ENCODE peak calls at places on chromosomes 6 and 20, in five cellular contexts. B, H, P, G and Y are unnamed samples.
A peak's percentile ranks its signal among the peaks of the same experiment; 100 is the strongest.

GRCh38 chr20:5935384-5935783 is 14.9 kb downstream of the TRMT6 start:
- DNase-seq in B (no peak), H (no peak), P (no peak), G (no peak), Y (no peak)

GRCh38 chr6:344816-345340 is 46.7 kb upstream of the IRF4 start:
- DNase-seq in B (no peak), H (no peak), P (no peak), G (no peak), Y (no peak)

GRCh38 chr20:62824476-62825287 is 7.8 kb downstream of the COL9A3 start:
- DNase-seq in B (peak; percentile 78), H (peak; percentile 46), P (peak; percentile 90), G (peak; percentile 45), Y (no peak)

GRCh38 chr20:15446373-15446772 is 1109.0 kb upstream of the FLRT3 start:
- DNase-seq in B (peak; percentile 47), H (no peak), P (no peak), G (peak; percentile 47), Y (no peak)

GRCh38 chr6:83042671-83043070 is 23.0 kb downstream of the UBE3D start:
- DNase-seq in B (no peak), H (no peak), P (no peak), G (no peak), Y (no peak)

GRCh38 chr6:78835817-78836216 is 31.5 kb upstream of the IRAK1BP1 start:
- DNase-seq in B (no peak), H (no peak), P (no peak), G (peak; percentile 45), Y (no peak)

GRCh38 chr20:4046311-4046924 is 31.1 kb upstream of the RNF24 start:
- DNase-seq in B (no peak), H (no peak), P (no peak), G (no peak), Y (no peak)

GRCh38 chr20:31704225-31705119 is 18.2 kb downstream of the BCL2L1 start:
- DNase-seq in B (peak; percentile 92), H (no peak), P (no peak), G (peak; percentile 98), Y (no peak)

GRCh38 chr20:45444050-45444449 is 25.5 kb upstream of the WFDC2 start:
- DNase-seq in B (no peak), H (no peak), P (no peak), G (no peak), Y (peak; percentile 50)

GRCh38 chr20:50870572-50871161 is 60.6 kb downstream of the ADNP start:
- DNase-seq in B (peak; percentile 77), H (peak; percentile 40), P (no peak), G (no peak), Y (no peak)

GRCh38 chr6:31580807-31581437 is 1.3 kb downstream of the LTB start:
- DNase-seq in B (peak; percentile 92), H (peak; percentile 91), P (peak; percentile 88), G (peak; percentile 73), Y (peak; percentile 92)

GRCh38 chr20:22824077-22824476 is 211.0 kb upstream of the SSTR4 start:
- DNase-seq in B (no peak), H (no peak), P (no peak), G (peak; percentile 39), Y (no peak)

GRCh38 chr20:56348306-56348695 is 10.5 kb upstream of the FAM210B start:
- DNase-seq in B (peak; percentile 41), H (no peak), P (no peak), G (no peak), Y (no peak)

DNA sequence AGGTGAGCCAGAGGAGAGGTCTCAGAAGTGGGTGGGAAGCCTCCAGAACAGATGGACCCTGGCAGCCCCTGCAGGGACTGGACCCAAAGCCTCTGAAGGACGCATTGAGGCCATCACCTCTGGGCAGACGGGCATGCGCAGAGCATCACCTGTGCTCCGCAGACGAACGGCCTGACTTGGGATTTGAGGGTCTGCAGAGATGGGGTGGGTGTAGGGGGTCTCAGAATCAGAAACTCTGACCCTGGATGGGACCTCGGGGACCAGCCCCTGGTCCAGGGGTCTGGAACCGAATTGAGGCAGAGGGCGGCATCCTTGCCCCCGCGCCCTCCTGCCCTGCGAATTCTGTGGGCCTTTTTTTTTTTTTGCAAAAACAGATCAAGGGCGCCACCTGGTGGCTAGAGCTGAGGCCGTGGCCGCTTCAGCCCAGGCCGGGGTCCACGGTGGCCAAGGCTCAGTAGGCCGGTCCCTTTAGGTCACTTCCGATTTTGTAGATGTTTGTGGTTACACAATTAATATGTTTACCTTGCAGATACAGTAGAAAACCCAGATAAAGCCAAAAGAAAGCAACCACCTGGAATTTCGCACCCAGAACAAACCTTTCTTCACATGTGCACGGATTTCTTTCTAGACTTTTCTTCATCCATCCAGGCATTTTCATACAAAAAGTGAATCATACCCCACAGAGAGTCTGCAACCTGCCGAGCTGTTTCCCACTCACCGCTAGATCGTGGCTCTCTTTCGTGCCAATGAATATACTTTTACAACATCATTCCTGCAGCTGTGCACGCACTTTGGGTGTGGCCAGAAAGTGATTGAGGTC is 25.9 kb downstream of the ZBP1 start:
- DNase-seq in B (peak; percentile 69), H (peak; percentile 76), P (peak; percentile 84), G (peak; percentile 30), Y (peak; percentile 67)
- TF ChIP-seq CTCF in B (peak; percentile 83), H (peak; percentile 95), P (peak; percentile 99), G (peak; percentile 74), Y (peak; percentile 88)

GRCh38 chr6:41065550-41066026 is 6.6 kb downstream of the OARD1 start:
- DNase-seq in B (no peak), H (no peak), P (no peak), G (no peak), Y (no peak)

GRCh38 chr6:41063884-41064285 is 8.3 kb downstream of the OARD1 start:
- DNase-seq in B (no peak), H (no peak), P (no peak), G (no peak), Y (no peak)

GRCh38 chr6:41071501-41071922 is 644 bp downstream of the OARD1 start:
- DNase-seq in B (no peak), H (no peak), P (no peak), G (no peak), Y (no peak)

GRCh38 chr6:41064841-41065240 is 7.3 kb downstream of the OARD1 start:
- DNase-seq in B (peak; percentile 59), H (no peak), P (no peak), G (no peak), Y (no peak)

DNA sequence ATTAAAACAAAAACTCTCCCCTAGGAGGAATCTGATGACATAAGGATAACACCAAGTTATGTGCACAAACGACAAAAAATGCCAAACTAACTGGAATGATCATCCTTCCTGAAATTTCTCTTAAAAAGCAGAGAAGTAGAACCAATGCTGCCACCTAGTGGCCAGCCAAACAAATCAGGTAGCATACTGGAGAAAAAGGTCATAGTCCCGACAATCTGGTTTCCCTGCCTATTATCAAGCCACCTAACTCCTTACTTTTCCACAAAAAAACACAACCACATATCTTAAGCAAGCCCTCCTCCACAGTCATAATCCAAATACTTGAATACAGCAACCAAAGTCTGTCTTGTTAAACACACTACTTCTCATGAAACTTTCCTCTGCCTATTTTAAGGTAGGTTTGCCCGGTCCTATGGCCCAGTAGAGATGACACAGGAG is 5.3 kb downstream of the OARD1 start:
- DNase-seq in B (peak; percentile 90), H (peak; percentile 64), P (peak; percentile 30), G (peak; percentile 86), Y (peak; percentile 77)
- TF ChIP-seq CTCF in B (peak; percentile 87), H (peak; percentile 95), P (peak; percentile 94), G (peak; percentile 83), Y (peak; percentile 94)

GRCh38 chr6:154367839-154368695 is 11.5 kb upstream of the IPCEF1 start:
- DNase-seq in B (no peak), H (no peak), P (no peak), G (peak; percentile 100), Y (no peak)

GRCh38 chr6:154373971-154374370 is 17.4 kb upstream of the IPCEF1 start:
- DNase-seq in B (no peak), H (no peak), P (no peak), G (no peak), Y (no peak)

GRCh38 chr6:154371337-154371736 is 14.7 kb upstream of the IPCEF1 start:
- DNase-seq in B (no peak), H (no peak), P (no peak), G (no peak), Y (no peak)

GRCh38 chr6:154367333-154367732 is 10.7 kb upstream of the IPCEF1 start:
- DNase-seq in B (no peak), H (no peak), P (no peak), G (no peak), Y (no peak)

GRCh38 chr6:154370545-154370944 is 13.9 kb upstream of the IPCEF1 start:
- DNase-seq in B (peak; percentile 36), H (no peak), P (no peak), G (peak; percentile 39), Y (peak; percentile 36)
- TF ChIP-seq CTCF in B (peak; percentile 53), H (peak; percentile 54), P (no peak), G (peak; percentile 54), Y (peak; percentile 61)

GRCh38 chr20:46683939-46684750 is 5.1 kb downstream of the TP53RK start:
- DNase-seq in B (peak; percentile 79), H (peak; percentile 35), P (no peak), G (peak; percentile 83), Y (no peak)

GRCh38 chr20:46688151-46689081 is 828 bp downstream of the TP53RK start:
- DNase-seq in B (peak; percentile 46), H (no peak), P (no peak), G (peak; percentile 71), Y (no peak)

GRCh38 chr20:46690219-46691111 is 1.2 kb upstream of the TP53RK start:
- DNase-seq in B (no peak), H (no peak), P (no peak), G (no peak), Y (no peak)

GRCh38 chr20:46689754-46690085 is 476 bp upstream of the TP53RK start:
- DNase-seq in B (no peak), H (no peak), P (peak; percentile 90), G (no peak), Y (no peak)

GRCh38 chr20:46689082-46689753 is at the start of gene TP53RK:
- DNase-seq in B (peak; percentile 99), H (peak; percentile 95), P (peak; percentile 89), G (peak; percentile 100), Y (peak; percentile 99)
- TF ChIP-seq CTCF in B (no peak), H (peak; percentile 49), P (peak; percentile 34), G (peak; percentile 19), Y (no peak)

DNA sequence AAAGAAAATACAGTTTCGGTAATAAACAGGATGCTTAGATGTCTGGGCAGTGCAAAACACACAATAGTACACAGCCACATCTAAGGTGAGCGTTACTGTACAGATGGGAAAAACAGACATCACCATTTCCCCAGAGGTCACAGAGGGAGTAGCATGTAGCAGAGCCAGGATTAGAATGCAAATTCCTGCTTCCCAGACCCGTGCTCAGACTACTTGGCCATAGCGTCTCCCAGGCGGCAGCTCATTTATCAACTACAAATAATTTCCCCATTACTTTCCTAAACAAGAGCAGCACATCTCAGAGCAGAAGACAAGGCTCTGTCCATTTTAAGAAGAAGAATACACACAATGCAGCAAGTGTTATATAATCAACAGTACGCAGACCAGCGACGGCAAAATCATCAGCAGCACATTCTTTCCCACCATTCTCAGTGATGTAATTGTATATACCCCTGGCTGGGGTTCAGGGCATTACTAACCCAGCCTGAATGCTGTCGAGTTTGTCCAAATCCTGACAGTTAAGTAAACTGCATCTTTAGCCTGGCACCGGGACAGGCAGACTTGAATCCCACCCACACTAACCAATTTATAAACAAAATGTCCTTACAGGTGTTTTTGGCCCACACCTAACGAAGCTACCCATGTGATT is 61.9 kb downstream of the CNKSR3 start:
- DNase-seq in B (peak; percentile 37), H (no peak), P (no peak), G (peak; percentile 18), Y (no peak)
- TF ChIP-seq CTCF in B (no peak), H (peak; percentile 46), P (no peak), G (peak; percentile 11), Y (no peak)